ENCODE peak calls at places on chromosomes 3 and 15, in four cellular contexts. S is keratinocyte, F is fibroblast of mammary gland, D is lower leg skin. A is an unnamed sample.

GRCh38 chr3:196740476-196741400 is 1.1 kb downstream of the PAK2 start:
- DNase-seq in S (no peak), D (no peak), F (peak; percentile 72), A (peak; percentile 84)

GRCh38 chr3:140428380-140428779 is 249.5 kb upstream of the TRIM42 start:
- DNase-seq in S (no peak), D (no peak), F (no peak), A (no peak)

GRCh38 chr3:191397771-191398170 is 63.2 kb upstream of the PYDC2 start:
- DNase-seq in D (no peak), F (no peak), S (no peak), A (peak; percentile 43)

GRCh38 chr3:177574232-177574856 is 377.1 kb upstream of the TBL1XR1 start:
- DNase-seq in F (peak; percentile 86), S (no peak), D (no peak), A (peak; percentile 97)

GRCh38 chr3:138594935-138595259 is 837 bp upstream of the CEP70 start:
- DNase-seq in D (no peak), S (no peak), F (no peak), A (no peak)

GRCh38 chr15:38207591-38207990 is 45.0 kb upstream of the SPRED1 start:
- DNase-seq in F (no peak), S (no peak), D (no peak), A (no peak)

GRCh38 chr3:175238848-175239247 is 379.7 kb downstream of the NAALADL2 start:
- DNase-seq in S (no peak), F (no peak), D (no peak), A (no peak)

GRCh38 chr15:80121546-80121945 is 31.3 kb upstream of the FAH start:
- DNase-seq in S (no peak), F (no peak), D (no peak), A (no peak)

GRCh38 chr3:96813820-96814580 is 394 bp upstream of the EPHA6 start:
- DNase-seq in D (peak; percentile 84), S (no peak), F (peak; percentile 48), A (peak; percentile 40)

GRCh38 chr15:40229316-40229715 is 9.5 kb upstream of the PAK6 start:
- DNase-seq in S (no peak), F (no peak), D (no peak), A (no peak)

GRCh38 chr3:4674216-4674615 is 181.1 kb downstream of the ITPR1 start:
- DNase-seq in S (no peak), F (peak; percentile 56), D (no peak), A (peak; percentile 83)

GRCh38 chr3:107810195-107811071 is 280.4 kb downstream of the CD47 start:
- DNase-seq in D (no peak), F (peak; percentile 31), S (no peak), A (no peak)
- H3K4me3 ChIP-seq in D (no peak overlapping the region), F (no peak overlapping the region), S (no peak overlapping the region), A (no peak overlapping the region)

DNA sequence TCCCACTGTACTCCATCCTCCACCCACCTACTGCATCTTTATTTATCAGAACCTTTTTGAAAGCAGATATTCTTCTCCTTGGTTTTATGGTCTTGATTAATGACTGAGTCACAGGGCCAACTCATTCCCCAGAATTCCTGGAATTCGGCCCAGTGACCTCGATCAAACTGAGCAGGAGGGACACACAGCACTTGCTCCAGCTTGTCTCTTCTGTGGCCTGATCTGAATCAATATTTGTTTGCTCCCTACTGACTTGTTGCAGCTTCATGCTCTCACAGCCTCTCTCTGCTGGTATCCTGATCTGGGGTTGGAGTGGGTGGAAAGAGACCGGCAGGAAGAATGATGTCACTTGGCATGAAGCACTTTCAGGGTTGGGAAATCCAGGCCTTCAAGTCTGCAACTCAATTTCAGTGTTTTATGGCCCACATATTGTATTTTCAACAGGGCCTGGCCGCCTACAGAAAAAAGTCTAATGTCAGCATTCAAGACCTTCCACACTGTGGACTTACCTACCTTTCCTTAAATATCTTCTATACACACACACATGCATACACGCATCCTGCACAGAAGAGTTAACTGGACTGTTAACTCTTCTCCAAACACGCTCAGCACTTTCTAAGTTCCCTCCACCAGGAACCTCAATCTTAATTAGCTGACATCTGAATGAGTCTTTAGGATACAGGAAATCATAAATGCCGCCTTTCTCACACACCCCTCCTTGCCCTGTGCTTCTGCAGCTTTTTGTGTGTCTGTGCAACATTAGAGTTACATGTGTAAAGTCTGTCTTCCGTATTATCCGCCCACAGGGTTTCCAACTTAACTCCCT is 4.6 kb downstream of the ANXA2 start:
- DNase-seq in S (peak; percentile 86), F (peak; percentile 100), D (peak; percentile 89), A (peak; percentile 98)
- H3K4me3 ChIP-seq in S (peak overlapping the region; percentile 97), F (peak overlapping the region; percentile 98), D (no peak overlapping the region), A (peak overlapping the region; percentile 95)

GRCh38 chr3:50155891-50156290 is 767 bp downstream of the SEMA3F start:
- DNase-seq in F (no peak), S (no peak), D (no peak), A (no peak)

GRCh38 chr3:50155491-50155878 is 361 bp downstream of the SEMA3F start:
- DNase-seq in F (no peak), D (no peak), S (no peak), A (no peak)

GRCh38 chr3:50154476-50154839 is 666 bp upstream of the SEMA3F start:
- DNase-seq in F (no peak), D (no peak), S (no peak), A (no peak)

GRCh38 chr3:50154840-50155490 is at the start of gene SEMA3F:
- DNase-seq in S (no peak), F (peak; percentile 35), D (peak; percentile 91), A (peak; percentile 62)

DNA sequence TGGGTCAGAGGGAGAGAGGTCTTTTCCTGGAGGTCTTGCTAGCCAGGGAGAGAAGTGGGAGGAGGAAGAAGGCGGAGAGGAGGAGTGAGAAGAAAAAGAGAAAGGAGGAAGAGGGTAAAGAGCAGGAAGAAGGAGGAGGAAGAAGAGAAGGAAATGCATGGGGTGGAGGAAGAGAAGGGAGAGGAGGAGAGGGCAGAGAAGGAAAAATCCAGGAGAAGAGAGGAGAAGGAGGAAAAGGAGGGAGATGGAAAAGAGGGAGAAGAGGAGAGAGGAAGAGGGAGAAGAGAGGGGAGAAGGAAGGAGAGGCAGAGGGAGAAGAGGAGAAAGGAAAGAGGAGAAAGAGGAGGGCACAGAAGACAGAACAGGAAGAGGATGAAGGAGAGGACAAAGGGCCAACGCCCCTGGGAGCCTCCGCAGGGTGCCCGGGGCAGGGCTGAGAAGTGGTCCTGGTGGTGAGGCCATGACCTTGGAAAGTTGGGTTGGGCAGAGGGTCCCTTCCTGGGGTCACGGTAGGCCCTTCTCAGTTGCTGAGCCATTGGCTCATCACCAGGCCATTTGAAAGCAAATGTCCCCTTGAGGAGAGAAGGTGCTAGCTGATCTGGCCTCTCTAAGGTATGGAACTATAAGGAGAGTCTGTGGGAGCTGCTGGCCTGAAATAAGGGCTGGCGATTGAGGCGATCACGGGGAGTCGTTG is 1.2 kb upstream of the SEMA3F start:
- DNase-seq in S (no peak), D (no peak), F (no peak), A (no peak)
- H3K4me3 ChIP-seq in S (no peak overlapping the region), D (no peak overlapping the region), F (no peak overlapping the region), A (no peak overlapping the region)

GRCh38 chr3:151276038-151277027 is 2.0 kb downstream of the P2RY14 start:
- DNase-seq in D (no peak), S (no peak), F (no peak), A (no peak)
- H3K4me3 ChIP-seq in D (no peak overlapping the region), S (no peak overlapping the region), F (no peak overlapping the region), A (no peak overlapping the region)

DNA sequence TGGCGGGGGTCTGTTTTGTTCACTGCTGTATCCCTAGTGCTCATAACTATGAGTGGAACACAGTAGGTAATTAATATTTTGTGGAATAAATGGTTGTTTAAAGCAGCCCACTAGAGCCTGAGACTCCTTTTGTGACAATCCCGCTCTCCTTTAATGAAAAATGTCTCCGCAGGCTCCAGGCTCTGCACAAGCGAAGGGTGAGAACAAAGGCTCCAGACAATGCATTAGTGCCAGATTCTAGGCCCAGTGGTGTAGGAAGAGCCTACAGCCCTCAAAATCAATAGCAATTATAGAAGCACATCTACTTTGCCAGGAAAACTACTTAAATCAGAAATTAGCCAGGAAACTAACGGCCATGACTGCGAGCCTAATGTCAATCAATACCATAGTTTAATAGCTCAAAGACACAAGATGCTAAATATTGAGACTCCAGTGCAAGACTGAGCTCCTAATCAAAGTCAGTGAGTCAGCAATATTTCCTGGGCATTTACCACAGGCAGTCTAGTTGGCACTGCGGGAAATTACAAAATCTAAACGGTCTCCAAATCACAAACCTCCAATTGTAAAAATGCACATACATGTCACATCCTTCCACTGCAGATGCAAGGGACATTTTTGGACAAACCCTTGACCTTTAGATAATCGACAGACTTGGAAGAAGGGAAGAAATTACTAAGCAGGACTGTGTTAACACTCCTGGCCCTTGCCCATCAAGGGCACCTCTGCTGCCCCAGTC is 2.3 kb downstream of the ANXA2 start:
- DNase-seq in F (no peak), S (no peak), D (no peak), A (peak; percentile 25)
- H3K4me3 ChIP-seq in F (peak overlapping the region; percentile 98), S (peak overlapping the region; percentile 97), D (no peak overlapping the region), A (peak overlapping the region; percentile 95)

DNA sequence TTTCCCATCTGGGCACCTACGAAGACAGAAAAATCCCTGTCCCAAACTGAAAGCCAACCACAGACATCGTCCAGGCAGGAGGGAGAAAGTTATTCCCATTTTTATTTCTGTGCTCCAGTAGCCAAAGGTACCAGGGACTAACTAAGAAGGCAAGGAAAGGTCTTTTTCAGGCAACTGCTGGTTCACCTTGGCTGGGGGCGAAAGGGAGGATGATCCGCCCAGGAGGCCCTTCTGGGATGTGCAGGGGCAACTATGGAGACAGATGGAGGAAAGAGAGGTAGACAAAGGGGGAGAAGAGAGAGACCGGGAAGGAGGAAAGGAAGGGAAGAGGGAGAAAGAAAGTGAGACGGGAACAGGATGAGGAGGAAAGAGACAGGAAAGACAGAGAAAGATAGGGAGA is 13.3 kb downstream of the WNT5A start:
- DNase-seq in S (no peak), D (no peak), F (no peak), A (no peak)
- H3K4me3 ChIP-seq in S (no peak overlapping the region), D (no peak overlapping the region), F (no peak overlapping the region), A (no peak overlapping the region)

GRCh38 chr15:85837881-85838280 is 43.2 kb upstream of the KLHL25 start:
- DNase-seq in D (no peak), F (no peak), S (no peak), A (no peak)

GRCh38 chr15:85839637-85840036 is 44.9 kb upstream of the KLHL25 start:
- DNase-seq in S (no peak), F (no peak), D (no peak), A (no peak)

GRCh38 chr15:85838655-85839054 is 43.9 kb upstream of the KLHL25 start:
- DNase-seq in D (no peak), F (no peak), S (no peak), A (no peak)

GRCh38 chr15:85840802-85841152 is 46.1 kb upstream of the KLHL25 start:
- DNase-seq in F (no peak), S (no peak), D (no peak), A (no peak)

GRCh38 chr15:85840079-85840801 is 45.5 kb upstream of the KLHL25 start:
- DNase-seq in F (peak; percentile 54), S (no peak), D (peak; percentile 96), A (peak; percentile 57)
- H3K4me3 ChIP-seq in F (peak overlapping the region; percentile 25), S (no peak overlapping the region), D (no peak overlapping the region), A (peak overlapping the region; percentile 56)

DNA sequence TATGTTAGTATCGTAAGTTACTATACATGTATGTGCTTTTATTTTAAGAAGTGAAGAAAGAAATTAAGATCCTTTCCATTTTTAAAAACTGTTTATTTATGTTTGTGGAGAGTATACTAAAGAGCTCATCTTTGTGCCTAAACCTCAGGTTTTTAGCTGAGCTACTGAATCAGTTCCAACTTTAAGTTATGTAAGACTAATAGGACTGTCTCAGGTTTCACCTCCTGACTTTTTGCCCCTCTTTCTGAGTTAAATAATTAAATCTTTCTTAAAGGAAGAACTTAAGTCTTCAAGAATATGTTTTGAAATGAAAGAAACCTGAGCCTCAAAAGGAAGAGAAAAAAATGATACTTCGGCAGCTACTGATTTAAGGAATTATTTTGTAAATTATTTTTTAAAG is 2.6 kb downstream of the SLMAP start:
- DNase-seq in F (peak; percentile 40), D (no peak), S (no peak), A (peak; percentile 65)
- H3K4me3 ChIP-seq in F (peak overlapping the region; percentile 67), D (no peak overlapping the region), S (peak overlapping the region; percentile 85), A (peak overlapping the region; percentile 90)

GRCh38 chr3:40337136-40338108 is 27.9 kb downstream of the EIF1B start:
- DNase-seq in D (no peak), S (no peak), F (no peak), A (no peak)
- H3K4me3 ChIP-seq in D (no peak overlapping the region), S (no peak overlapping the region), F (no peak overlapping the region), A (no peak overlapping the region)

A was measured in choroid plexus epithelial cell.